ENCODE peak calls at places on chromosome 22, in five cellular contexts. D is dorsolateral prefrontal cortex, K is adrenal gland, S is head of caudate nucleus, T is mesendoderm. W is an unnamed sample.

GRCh38 chr22:25402501-25403283 is 161.8 kb upstream of the GRK3 start:
- DNase-seq in D (no peak), K (peak), S (no peak), T (peak), W (no peak)

GRCh38 chr22:18997925-18998315 is 61.8 kb upstream of the PRODH start:
- DNase-seq in D (peak), K (no peak), S (peak), T (peak), W (no peak)

GRCh38 chr22:21000215-21000986 is 1.5 kb downstream of the THAP7 start:
- DNase-seq in D (no peak), K (no peak), S (no peak), T (no peak), W (no peak)

GRCh38 chr22:37037669-37038068 is 13.9 kb upstream of the KCTD17 start:
- DNase-seq in D (no peak), K (no peak), S (no peak), T (no peak), W (no peak)

GRCh38 chr22:19713650-19714319 is 518 bp upstream of the SEPTIN5 start:
- DNase-seq in D (no peak), K (no peak), S (no peak), T (no peak), W (no peak)

GRCh38 chr22:39306456-39307361 is 12.7 kb downstream of the RPL3 start:
- DNase-seq in D (no peak), K (peak), S (peak), T (peak), W (no peak)

GRCh38 chr22:50190182-50190951 is 4.7 kb downstream of the TRABD start:
- DNase-seq in D (no peak), K (peak), S (no peak), T (peak), W (no peak)

GRCh38 chr22:46393791-46394333 is 58.3 kb downstream of the TRMU start:
- DNase-seq in D (no peak), K (no peak), S (no peak), T (no peak), W (no peak)

GRCh38 chr22:27419473-27419872 is 382.1 kb downstream of the MN1 start:
- DNase-seq in D (no peak), K (no peak), S (no peak), T (no peak), W (no peak)

GRCh38 chr22:50706481-50707125 is 31.4 kb upstream of the ACR start:
- DNase-seq in D (no peak), K (no peak), S (no peak), T (no peak), W (no peak)

GRCh38 chr22:21621025-21621424 is 8.8 kb downstream of the YDJC start:
- DNase-seq in D (no peak), K (no peak), S (no peak), T (no peak), W (no peak)